ENCODE peak calls at places on chromosomes 12 and 14, in seven cellular contexts. R is AG10803; Q is thoracic aorta; S is cardiac fibroblast; E is fibroblast of mammary gland; L is CD8-positive, alpha-beta T cell; W is tibial artery. U is an unnamed sample.

GRCh38 chr12:112969547-112970306 is 8.6 kb upstream of the OAS2 start:
- DNase-seq in R (no peak), Q (no peak), S (no peak), E (no peak), L (no peak), W (no peak), U (no peak)

GRCh38 chr14:20356422-20356821 is 13.0 kb downstream of the PARP2 start:
- DNase-seq in R (no peak), Q (no peak), S (peak), E (peak), L (no peak), W (no peak), U (peak)

GRCh38 chr12:3085341-3086125 is 8.4 kb downstream of the TSPAN9 start:
- DNase-seq in R (no peak), Q (no peak), S (no peak), E (no peak), L (no peak), W (no peak), U (no peak)

GRCh38 chr14:83171761-83172160 is 1638.1 kb upstream of the SEL1L start:
- DNase-seq in R (no peak), Q (no peak), S (no peak), E (no peak), L (no peak), W (no peak), U (no peak)

GRCh38 chr12:28017126-28017872 is 44.8 kb upstream of the PTHLH start:
- DNase-seq in R (no peak), Q (no peak), S (no peak), E (no peak), L (no peak), W (no peak), U (no peak)

GRCh38 chr12:106224392-106224706 is 23.5 kb downstream of the CKAP4 start:
- DNase-seq in R (no peak), Q (no peak), S (no peak), E (no peak), L (no peak), W (no peak), U (no peak)

GRCh38 chr12:77007476-77007875 is 57.9 kb downstream of the E2F7 start:
- DNase-seq in R (peak), Q (no peak), S (no peak), E (peak), L (no peak), W (no peak), U (no peak)

GRCh38 chr14:92922883-92923743 is at the start of gene CHGA:
- DNase-seq in R (peak), Q (no peak), S (peak), E (peak), L (peak), W (no peak), U (peak)

GRCh38 chr14:71783786-71784185 is 148.4 kb upstream of the RGS6 start:
- DNase-seq in R (no peak), Q (no peak), S (no peak), E (no peak), L (no peak), W (no peak), U (no peak)

GRCh38 chr14:55339770-55340169 is 68.5 kb downstream of the FBXO34 start:
- DNase-seq in R (no peak), Q (no peak), S (peak), E (no peak), L (no peak), W (no peak), U (no peak)

GRCh38 chr14:82482345-82482744 is 948.7 kb upstream of the SEL1L start:
- DNase-seq in R (no peak), Q (no peak), S (no peak), E (no peak), L (no peak), W (no peak), U (no peak)

GRCh38 chr14:91910201-91910600 is 37.3 kb downstream of the FBLN5 start:
- DNase-seq in R (no peak), Q (no peak), S (no peak), E (no peak), L (no peak), W (no peak), U (no peak)

GRCh38 chr14:91912035-91912434 is 35.5 kb downstream of the FBLN5 start:
- DNase-seq in R (no peak), Q (no peak), S (no peak), E (no peak), L (no peak), W (no peak), U (no peak)

GRCh38 chr14:91906374-91906773 is 39.0 kb upstream of the TC2N start:
- DNase-seq in R (no peak), Q (no peak), S (no peak), E (no peak), L (no peak), W (no peak), U (no peak)

GRCh38 chr14:91911474-91912032 is 35.9 kb downstream of the FBLN5 start:
- DNase-seq in R (peak), Q (no peak), S (peak), E (peak), L (peak), W (no peak), U (no peak)
- TF ChIP-seq CTCF in R (peak), Q (no peak), S (peak), E (peak), L (peak), W (peak), U (peak)

DNA sequence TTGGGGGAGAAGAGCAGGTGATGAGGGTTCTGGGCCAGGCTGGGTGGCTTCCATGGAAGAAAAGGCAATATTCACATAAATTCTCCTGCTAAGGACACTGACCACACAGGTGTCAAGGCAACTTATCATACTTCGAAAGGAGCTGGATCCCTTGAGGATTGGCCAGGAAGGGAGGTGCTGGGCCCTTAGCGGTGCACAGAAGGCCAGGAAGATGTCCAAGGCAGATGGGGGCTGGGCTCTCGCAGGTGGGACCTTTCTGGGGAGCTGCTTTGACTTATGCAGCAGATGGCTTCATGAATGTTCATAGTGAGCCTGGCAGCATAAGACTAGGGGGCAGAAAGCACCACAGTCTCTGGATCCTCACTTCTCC is 3.9 kb downstream of the CD63 start:
- DNase-seq in R (no peak), Q (no peak), S (no peak), E (no peak), L (no peak), W (no peak), U (no peak)
- H3K4me3 ChIP-seq in R (no peak), Q (no peak), S (no peak), E (no peak), L (no peak), W (no peak), U (no peak)

DNA sequence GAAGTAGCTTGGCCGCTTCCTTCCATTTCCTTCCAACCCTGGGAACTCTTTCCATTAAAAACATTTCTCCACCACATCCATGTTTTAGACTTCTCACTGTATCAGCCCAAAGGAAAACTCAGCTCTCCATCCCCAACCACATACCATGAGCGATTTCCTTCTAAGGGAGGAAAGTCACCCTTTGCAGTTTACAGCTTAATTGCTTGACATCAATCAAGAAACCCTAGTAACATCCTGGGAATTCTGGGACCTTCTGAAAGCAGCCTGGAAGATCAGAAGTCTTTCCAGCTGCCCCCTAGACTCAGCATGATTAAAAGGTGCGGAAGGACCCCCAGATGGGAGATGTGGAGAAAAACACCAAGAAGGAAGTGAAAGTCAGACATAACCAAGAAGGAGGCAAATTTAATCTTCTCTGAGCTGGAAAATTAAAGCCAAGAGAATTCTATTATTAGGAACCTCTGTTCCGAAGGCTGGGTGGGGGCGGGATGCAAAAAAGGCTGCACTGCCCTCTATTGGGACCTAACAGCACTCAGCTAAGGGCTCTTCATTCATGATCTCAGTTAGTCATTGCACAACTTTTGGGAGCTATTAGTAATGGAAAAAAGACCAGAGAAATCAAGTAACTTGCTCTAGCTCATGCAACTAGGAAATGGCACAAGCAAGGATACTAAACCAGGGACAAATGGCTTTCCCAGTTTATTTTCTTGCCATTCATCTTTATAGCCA is 73.2 kb upstream of the PLXNC1 start:
- DNase-seq in R (peak), Q (no peak), S (peak), E (peak), L (no peak), W (peak), U (peak)
- TF ChIP-seq CTCF in R (peak), Q (peak), S (peak), E (peak), L (peak), W (peak), U (peak)

GRCh38 chr12:20097561-20097960 is 270.8 kb upstream of the PDE3A start:
- DNase-seq in R (peak), Q (no peak), S (peak), E (peak), L (no peak), W (no peak), U (peak)
- H3K4me3 ChIP-seq in R (no peak), Q (no peak), S (no peak), E (no peak), L (no peak), W (no peak), U (no peak)

GRCh38 chr14:24308342-24309124 is 756 bp upstream of the CIDEB start:
- DNase-seq in R (no peak), Q (no peak), S (no peak), E (no peak), L (no peak), W (no peak), U (no peak)
- TF ChIP-seq CTCF in R (no peak), Q (no peak), S (no peak), E (no peak), L (peak), W (no peak), U (no peak)

GRCh38 chr12:27014859-27015729 is 910 bp upstream of the TM7SF3 start:
- DNase-seq in R (no peak), Q (no peak), S (no peak), E (no peak), L (no peak), W (no peak), U (no peak)
- H3K4me3 ChIP-seq in R (peak), Q (peak), S (peak), E (peak), L (peak), W (peak), U (peak)

DNA sequence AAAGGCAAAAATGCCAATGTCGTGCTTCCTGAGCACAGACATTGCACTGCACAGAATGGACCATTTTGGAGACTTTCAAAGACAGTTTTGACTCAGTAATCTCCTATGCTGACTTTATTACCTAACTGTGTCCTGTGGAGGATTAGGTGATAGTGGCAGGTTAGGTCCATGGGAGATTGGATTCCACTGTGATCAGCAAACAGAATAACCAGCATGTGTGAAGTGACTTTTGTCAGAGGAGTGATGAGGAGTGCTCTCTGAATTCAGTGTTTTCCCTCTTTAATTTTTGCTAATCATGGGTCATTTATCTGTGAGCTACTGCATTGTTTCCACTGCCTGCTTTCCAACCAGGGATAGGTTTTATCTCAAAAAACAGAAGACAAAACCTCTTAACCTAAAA is 662.5 kb downstream of the DIO2 start:
- DNase-seq in R (no peak), Q (no peak), S (no peak), E (no peak), L (no peak), W (no peak), U (no peak)
- TF ChIP-seq CTCF in R (no peak), Q (no peak), S (no peak), E (no peak), L (no peak), W (no peak), U (no peak)